ENCODE peak calls at places on chromosomes 1 and 21, in eight cellular contexts. C is A549, D is Panc1, M is endothelial cell, B is ovary, Z is suprapubic skin, S is epithelial cell of esophagus, G is tibial artery. X is an unnamed sample.
A peak's percentile ranks its signal among the peaks of the same experiment; 100 is the strongest.

GRCh38 chr1:151907363-151908139 is 1.8 kb downstream of the THEM4 start:
- DNase-seq in M (no peak), B (no peak), Z (no peak), D (no peak), C (no peak), G (no peak), S (peak; percentile 20), X (no peak)

GRCh38 chr1:237258871-237259270 is 216.9 kb downstream of the RYR2 start:
- DNase-seq in C (no peak), S (no peak), Z (no peak), D (no peak), B (peak; percentile 61), M (no peak), G (peak; percentile 55), X (peak; percentile 38)

GRCh38 chr1:39895731-39896480 is 5.8 kb downstream of the MYCL start:
- DNase-seq in C (no peak), D (no peak), M (no peak), B (no peak), Z (no peak), S (no peak), G (no peak), X (no peak)

GRCh38 chr1:17328855-17329254 is 20.9 kb downstream of the PADI4 start:
- DNase-seq in G (no peak), B (no peak), S (no peak), Z (no peak), C (no peak), D (no peak), M (no peak), X (no peak)

GRCh38 chr1:33381979-33382378 is 48.9 kb downstream of the PHC2 start:
- DNase-seq in D (no peak), M (no peak), G (no peak), C (no peak), Z (no peak), B (no peak), S (no peak), X (no peak)

GRCh38 chr21:37206531-37206930 is 60.6 kb downstream of the VPS26C start:
- DNase-seq in Z (no peak), S (no peak), G (no peak), M (no peak), B (no peak), C (no peak), D (no peak), X (no peak)

GRCh38 chr1:48470506-48470905 is 1.5 kb downstream of the SPATA6 start:
- DNase-seq in B (peak; percentile 52), C (no peak), M (peak; percentile 11), D (peak; percentile 50), G (peak; percentile 53), Z (peak; percentile 65), S (peak; percentile 11), X (no peak)

GRCh38 chr1:41319803-41320711 is 41.2 kb upstream of the FOXO6 start:
- DNase-seq in C (no peak), D (no peak), Z (no peak), S (no peak), B (peak; percentile 37), G (peak; percentile 52), M (no peak), X (no peak)

GRCh38 chr1:26999440-26999987 is 6.0 kb downstream of the TRNP1 start:
- DNase-seq in B (peak; percentile 76), D (no peak), C (peak; percentile 80), G (peak; percentile 84), M (peak; percentile 15), Z (peak; percentile 76), S (peak; percentile 96), X (no peak)

GRCh38 chr1:94737124-94737998 is 82.8 kb upstream of the SLC44A3 start:
- DNase-seq in G (no peak), Z (no peak), B (no peak), S (no peak), M (no peak), C (no peak), D (no peak), X (no peak)

GRCh38 chr1:2374260-2375155 is 16.8 kb downstream of the MORN1 start:
- DNase-seq in S (no peak), G (peak; percentile 14), C (no peak), B (no peak), Z (peak; percentile 40), D (no peak), M (no peak), X (no peak)

GRCh38 chr21:32844653-32845443 is 73.3 kb upstream of the PAXBP1 start:
- DNase-seq in M (no peak), Z (no peak), C (peak; percentile 11), G (no peak), B (no peak), D (no peak), S (peak; percentile 86), X (no peak)

GRCh38 chr1:172533511-172534116 is 664 bp downstream of the SUCO start:
- DNase-seq in G (peak; percentile 48), C (no peak), D (no peak), M (peak; percentile 18), S (peak; percentile 42), B (peak; percentile 39), Z (peak; percentile 73), X (no peak)

GRCh38 chr1:100950776-100951175 is 54.9 kb downstream of the SLC30A7 start:
- DNase-seq in G (no peak), D (no peak), B (no peak), Z (no peak), S (peak; percentile 9), M (no peak), C (no peak), X (no peak)

GRCh38 chr1:41322835-41323234 is 38.4 kb upstream of the FOXO6 start:
- DNase-seq in S (peak; percentile 39), B (no peak), D (peak; percentile 33), C (peak; percentile 47), M (peak; percentile 66), Z (no peak), G (no peak), X (no peak)

GRCh38 chr21:45763074-45763473 is 119.5 kb downstream of the PCBP3 start:
- DNase-seq in C (no peak), D (no peak), S (no peak), B (no peak), M (no peak), Z (no peak), G (no peak), X (no peak)

GRCh38 chr1:107776898-107777663 is 187.9 kb downstream of the VAV3 start:
- DNase-seq in C (no peak), D (no peak), M (no peak), B (no peak), Z (no peak), G (no peak), S (no peak), X (no peak)

GRCh38 chr1:8039065-8039464 is 13.0 kb upstream of the ERRFI1 start:
- DNase-seq in G (no peak), S (no peak), B (no peak), Z (no peak), M (no peak), C (no peak), D (no peak), X (no peak)
- TF ChIP-seq CTCF in G (no peak), S (no peak), B (no peak), Z (no peak), M (no peak), C (no peak), D (no peak), X (no peak)

DNA sequence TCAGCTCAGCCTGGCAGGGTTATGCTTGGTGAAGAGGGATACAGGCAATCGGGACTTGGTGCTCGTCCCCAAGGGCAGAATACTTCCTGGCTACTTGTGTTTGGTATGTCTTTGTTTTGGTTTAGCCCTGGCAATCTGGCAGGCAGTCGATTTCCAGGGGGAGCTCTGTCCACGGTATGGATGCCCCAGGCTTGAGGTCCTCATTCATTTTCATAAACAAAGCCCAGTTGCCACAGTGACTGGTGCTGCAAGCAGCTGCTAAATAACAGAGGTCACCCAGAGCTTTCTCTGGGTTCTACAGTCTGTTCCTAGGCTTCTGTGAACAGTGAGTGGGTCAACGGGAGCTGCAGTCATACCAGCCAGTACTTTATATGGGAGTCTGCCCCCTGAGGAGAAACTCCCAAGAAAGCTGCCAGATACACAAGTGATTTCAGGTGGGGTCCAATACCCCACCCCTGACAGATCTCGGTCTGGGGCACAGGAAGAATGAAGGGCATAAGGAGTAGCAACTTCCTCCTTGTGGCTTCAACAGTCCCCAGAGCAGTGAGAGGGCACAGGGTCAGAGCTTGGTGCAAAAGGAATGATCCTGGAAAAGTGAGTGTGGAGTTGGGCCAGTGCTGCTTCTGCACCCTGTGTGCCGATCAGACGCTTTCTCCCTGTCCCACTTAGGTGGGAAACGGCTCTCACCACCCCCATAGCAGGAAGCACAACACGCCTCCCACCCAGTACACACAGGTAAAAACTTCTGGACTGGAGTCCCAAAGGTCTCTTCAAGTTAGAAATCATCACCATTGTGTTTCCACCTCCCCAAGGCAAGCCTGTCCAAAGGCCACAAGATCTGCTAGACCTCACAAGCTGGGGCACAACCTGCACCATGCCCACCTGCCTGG is 55.5 kb downstream of the TGFBR3 start:
- DNase-seq in M (no peak), C (peak; percentile 21), S (peak; percentile 25), B (peak; percentile 78), D (no peak), G (peak; percentile 52), Z (peak; percentile 84), X (no peak)
- TF ChIP-seq CTCF in M (no peak), C (peak; percentile 37), S (peak; percentile 28), B (no peak), D (peak; percentile 57), G (peak; percentile 8), Z (no peak), X (no peak)

DNA sequence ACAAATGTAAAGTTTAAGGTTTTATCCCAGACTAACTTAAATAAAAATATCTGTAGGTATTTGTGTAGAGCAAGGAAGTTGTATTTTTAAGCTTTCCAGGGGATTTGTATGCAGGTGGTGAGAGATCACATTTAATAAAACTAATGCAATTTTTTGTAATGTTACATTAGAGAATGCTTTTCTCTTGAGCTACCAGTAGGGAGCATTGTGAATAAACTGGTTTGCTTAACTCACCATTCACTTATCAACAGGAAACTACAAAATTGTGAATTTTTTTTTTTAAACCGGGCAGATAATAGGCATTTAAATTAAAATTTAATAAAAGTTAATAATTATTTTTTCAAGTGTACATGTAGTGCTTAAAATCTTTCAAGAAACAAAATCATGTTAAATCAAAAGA is 78.6 kb downstream of the IVNS1ABP start:
- DNase-seq in Z (no peak), S (peak; percentile 24), D (no peak), G (no peak), B (no peak), C (peak; percentile 7), M (no peak), X (no peak)
- TF ChIP-seq CTCF in Z (no peak), S (peak; percentile 47), D (peak; percentile 46), G (no peak), B (no peak), C (peak; percentile 34), M (no peak), X (no peak)

GRCh38 chr1:109468903-109469302 is 2.6 kb downstream of the SYPL2 start:
- DNase-seq in Z (no peak), D (no peak), C (no peak), B (no peak), S (no peak), G (no peak), M (no peak), X (no peak)

GRCh38 chr1:109467301-109467777 is 993 bp downstream of the SYPL2 start:
- DNase-seq in B (no peak), C (no peak), D (no peak), Z (no peak), S (no peak), G (no peak), M (no peak), X (no peak)

GRCh38 chr1:109470245-109470644 is 3.9 kb downstream of the SYPL2 start:
- DNase-seq in B (no peak), Z (no peak), C (no peak), D (no peak), G (no peak), M (no peak), S (no peak), X (no peak)

GRCh38 chr1:109466100-109466439 is 276 bp upstream of the SYPL2 start:
- DNase-seq in C (no peak), M (no peak), Z (no peak), D (no peak), G (no peak), B (no peak), S (no peak), X (no peak)

GRCh38 chr1:109466440-109467300 is at the start of gene SYPL2:
- DNase-seq in G (no peak), C (no peak), Z (no peak), B (peak; percentile 71), D (no peak), S (no peak), M (peak; percentile 35), X (no peak)
- TF ChIP-seq CTCF in G (no peak), C (no peak), Z (no peak), B (peak; percentile 27), D (peak; percentile 18), S (no peak), M (no peak), X (no peak)